ENCODE peak calls at places on chromosomes 1 and 21, in nine cellular contexts. W is naive thymus-derived CD8-positive, alpha-beta T cell; H is neural crest cell; Q is putamen; D is islet precursor cell; E is lung microvascular endothelial cell; G is GM13977; J is GM12865; L is G401. U is an unnamed sample.

GRCh38 chr21:46538851-46539666 is 65.8 kb downstream of the S100B start:
- DNase-seq in W (no peak), E (no peak), G (no peak), J (no peak), H (no peak), Q (no peak), L (no peak), D (no peak), U (no peak)

GRCh38 chr1:166133276-166133841 is 33.4 kb downstream of the FAM78B start:
- DNase-seq in J (peak), E (peak), L (no peak), D (no peak), G (peak), Q (no peak), H (no peak), W (no peak), U (no peak)

GRCh38 chr21:36092676-36093075 is 22.9 kb downstream of the CBR1 start:
- DNase-seq in L (no peak), J (no peak), G (no peak), H (no peak), E (no peak), W (no peak), D (no peak), Q (no peak), U (no peak)

GRCh38 chr1:201299968-201300367 is 16.7 kb downstream of the PKP1 start:
- DNase-seq in D (no peak), Q (no peak), W (no peak), L (no peak), G (no peak), E (no peak), H (no peak), J (no peak), U (no peak)

GRCh38 chr1:175413367-175413766 is 220.8 kb upstream of the KIAA0040 start:
- DNase-seq in H (no peak), Q (no peak), D (no peak), G (no peak), J (peak), E (no peak), W (no peak), L (no peak), U (no peak)

GRCh38 chr1:248913933-248914332 is 7.9 kb downstream of the PGBD2 start:
- DNase-seq in Q (no peak), L (no peak), J (no peak), W (no peak), E (no peak), H (no peak), D (no peak), G (no peak), U (no peak)

GRCh38 chr1:193558491-193559028 is 372.1 kb upstream of the B3GALT2 start:
- DNase-seq in J (no peak), D (no peak), L (no peak), Q (no peak), H (no peak), W (no peak), G (no peak), E (peak), U (peak)

GRCh38 chr1:77929806-77930205 is 41.4 kb downstream of the NEXN start:
- DNase-seq in E (no peak), H (no peak), Q (no peak), G (no peak), L (no peak), D (no peak), J (no peak), W (no peak), U (no peak)

GRCh38 chr21:44379991-44380865 is 26.8 kb downstream of the TRPM2 start:
- DNase-seq in L (no peak), E (no peak), D (peak), G (no peak), Q (no peak), H (no peak), J (no peak), W (no peak), U (peak)

GRCh38 chr1:228978486-228979324 is 243.4 kb downstream of the RHOU start:
- DNase-seq in W (no peak), L (peak), E (no peak), Q (no peak), J (no peak), G (no peak), H (no peak), D (peak), U (peak)

GRCh38 chr21:42777064-42777756 is 102.1 kb downstream of the WDR4 start:
- DNase-seq in H (no peak), Q (no peak), G (no peak), E (no peak), L (no peak), J (peak), D (peak), W (no peak), U (no peak)

GRCh38 chr21:34545079-34545884 is 33.3 kb upstream of the KCNE1 start:
- DNase-seq in H (peak), J (peak), L (peak), G (peak), D (peak), E (no peak), W (no peak), Q (peak), U (peak)

GRCh38 chr1:47887060-47887851 is 109.9 kb downstream of the TRABD2B start:
- DNase-seq in E (no peak), D (no peak), Q (no peak), H (no peak), W (no peak), G (no peak), L (no peak), J (no peak), U (no peak)

GRCh38 chr1:110390096-110390495 is 730 bp downstream of the SLC16A4 start:
- DNase-seq in H (no peak), E (no peak), Q (no peak), D (peak), L (no peak), W (no peak), G (no peak), J (no peak), U (peak)

GRCh38 chr1:43980255-43981134 is 1.5 kb downstream of the B4GALT2 start:
- DNase-seq in G (no peak), D (no peak), E (no peak), J (no peak), W (no peak), L (no peak), H (no peak), Q (no peak), U (no peak)

GRCh38 chr1:218778731-218779130 is 394.9 kb upstream of the LYPLAL1 start:
- DNase-seq in D (no peak), E (no peak), L (no peak), W (no peak), J (no peak), H (no peak), G (no peak), Q (no peak), U (no peak)

GRCh38 chr1:35111106-35111505 is 31.9 kb downstream of the ZMYM1 start:
- DNase-seq in L (no peak), H (no peak), E (no peak), Q (no peak), G (no peak), D (no peak), J (no peak), W (no peak), U (no peak)

GRCh38 chr1:6890686-6891085 is 105.4 kb downstream of the CAMTA1 start:
- DNase-seq in H (no peak), Q (no peak), D (no peak), E (no peak), L (no peak), G (no peak), W (no peak), J (no peak), U (no peak)

GRCh38 chr1:86419277-86419903 is 4.6 kb upstream of the CLCA2 start:
- DNase-seq in E (no peak), D (no peak), L (no peak), G (peak), Q (no peak), W (peak), J (peak), H (no peak), U (no peak)